ENCODE peak calls at places on chromosomes 4 and X, in six cellular contexts. One of them, this sample, is unnamed.

GRCh38 chrX:26008042-26008441 is 130.1 kb upstream of the MAGEB18 start:
- DNase-seq in sigmoid colon: no peak
- DNase-seq in upper lobe of left lung: no peak
- DNase-seq in stomach: no peak
- DNase-seq in SK-N-SH: no peak
- DNase-seq in HepG2: no peak
- DNase-seq in this sample: no peak

GRCh38 chr4:37685726-37686372 is 327 bp downstream of the RELL1 start:
- DNase-seq in sigmoid colon: peak; percentile 82
- DNase-seq in upper lobe of left lung: no peak
- DNase-seq in stomach: peak; percentile 58
- DNase-seq in SK-N-SH: peak; percentile 76
- DNase-seq in HepG2: no peak
- DNase-seq in this sample: peak; percentile 22

GRCh38 chr4:63831590-63831989 is 577.7 kb downstream of the TECRL start:
- DNase-seq in sigmoid colon: no peak
- DNase-seq in upper lobe of left lung: no peak
- DNase-seq in stomach: no peak
- DNase-seq in SK-N-SH: no peak
- DNase-seq in HepG2: no peak
- DNase-seq in this sample: no peak

GRCh38 chrX:22056235-22056634 is 24.1 kb downstream of the PHEX start:
- DNase-seq in sigmoid colon: no peak
- DNase-seq in upper lobe of left lung: no peak
- DNase-seq in stomach: no peak
- DNase-seq in SK-N-SH: no peak
- DNase-seq in HepG2: no peak
- DNase-seq in this sample: no peak

GRCh38 chr4:95701500-95701899 is 138.4 kb upstream of the PDHA2 start:
- DNase-seq in sigmoid colon: no peak
- DNase-seq in upper lobe of left lung: no peak
- DNase-seq in stomach: no peak
- DNase-seq in SK-N-SH: no peak
- DNase-seq in HepG2: no peak
- DNase-seq in this sample: no peak

GRCh38 chr4:15416357-15417327 is 11.2 kb upstream of the C1QTNF7 start:
- DNase-seq in sigmoid colon: no peak
- DNase-seq in upper lobe of left lung: no peak
- DNase-seq in stomach: no peak
- DNase-seq in SK-N-SH: no peak
- DNase-seq in HepG2: no peak
- DNase-seq in this sample: no peak

GRCh38 chr4:158094413-158095110 is 78.3 kb downstream of the GASK1B start:
- DNase-seq in sigmoid colon: no peak
- DNase-seq in upper lobe of left lung: no peak
- DNase-seq in stomach: no peak
- DNase-seq in SK-N-SH: no peak
- DNase-seq in HepG2: peak; percentile 61
- DNase-seq in this sample: no peak

GRCh38 chr4:105637409-105638258 is 70.9 kb downstream of the INTS12 start:
- DNase-seq in sigmoid colon: peak; percentile 89
- DNase-seq in upper lobe of left lung: no peak
- DNase-seq in stomach: peak; percentile 79
- DNase-seq in SK-N-SH: peak; percentile 4
- DNase-seq in HepG2: peak; percentile 4
- DNase-seq in this sample: peak; percentile 81

GRCh38 chr4:18593297-18594002 is 571.9 kb upstream of the LCORL start:
- DNase-seq in sigmoid colon: peak; percentile 71
- DNase-seq in upper lobe of left lung: no peak
- DNase-seq in stomach: peak; percentile 49
- DNase-seq in SK-N-SH: peak; percentile 63
- DNase-seq in HepG2: peak; percentile 66
- DNase-seq in this sample: peak; percentile 74

GRCh38 chr4:187415227-187415626 is 580.3 kb upstream of the ZFP42 start:
- DNase-seq in sigmoid colon: no peak
- DNase-seq in upper lobe of left lung: no peak
- DNase-seq in stomach: no peak
- DNase-seq in SK-N-SH: no peak
- DNase-seq in HepG2: no peak
- DNase-seq in this sample: no peak

GRCh38 chr4:104879367-104879766 is 267.3 kb upstream of the TET2 start:
- DNase-seq in sigmoid colon: no peak
- DNase-seq in upper lobe of left lung: no peak
- DNase-seq in stomach: no peak
- DNase-seq in SK-N-SH: no peak
- DNase-seq in HepG2: no peak
- DNase-seq in this sample: no peak

GRCh38 chrX:40449396-40449795 is 131.4 kb upstream of the ATP6AP2 start:
- DNase-seq in sigmoid colon: no peak
- DNase-seq in upper lobe of left lung: no peak
- DNase-seq in stomach: no peak
- DNase-seq in SK-N-SH: no peak
- DNase-seq in HepG2: no peak
- DNase-seq in this sample: no peak

GRCh38 chr4:27176400-27176799 is 315.8 kb downstream of the STIM2 start:
- DNase-seq in sigmoid colon: no peak
- DNase-seq in upper lobe of left lung: no peak
- DNase-seq in stomach: no peak
- DNase-seq in SK-N-SH: peak; percentile 1
- DNase-seq in HepG2: peak; percentile 14
- DNase-seq in this sample: no peak

GRCh38 chr4:61619528-61619927 is 419.4 kb downstream of the ADGRL3 start:
- DNase-seq in sigmoid colon: no peak
- DNase-seq in upper lobe of left lung: no peak
- DNase-seq in stomach: no peak
- DNase-seq in SK-N-SH: no peak
- DNase-seq in HepG2: no peak
- DNase-seq in this sample: no peak

GRCh38 chr4:153409924-153410501 is 56.1 kb upstream of the TMEM131L start:
- DNase-seq in sigmoid colon: no peak
- DNase-seq in upper lobe of left lung: no peak
- DNase-seq in stomach: no peak
- DNase-seq in SK-N-SH: no peak
- DNase-seq in HepG2: no peak
- DNase-seq in this sample: no peak

GRCh38 chr4:77433102-77433733 is 172.4 kb upstream of the CXCL13 start:
- DNase-seq in sigmoid colon: no peak
- DNase-seq in upper lobe of left lung: no peak
- DNase-seq in stomach: no peak
- DNase-seq in SK-N-SH: peak; percentile 40
- DNase-seq in HepG2: peak; percentile 53
- DNase-seq in this sample: peak; percentile 7

GRCh38 chrX:44570524-44570923 is 27.9 kb upstream of the FUNDC1 start:
- DNase-seq in sigmoid colon: no peak
- DNase-seq in upper lobe of left lung: no peak
- DNase-seq in stomach: no peak
- DNase-seq in SK-N-SH: no peak
- DNase-seq in HepG2: no peak
- DNase-seq in this sample: no peak

GRCh38 chr4:174317531-174317930 is 33.8 kb downstream of the CEP44 start:
- DNase-seq in sigmoid colon: no peak
- DNase-seq in upper lobe of left lung: no peak
- DNase-seq in stomach: no peak
- DNase-seq in SK-N-SH: no peak
- DNase-seq in HepG2: no peak
- DNase-seq in this sample: no peak

GRCh38 chr4:87974856-87975462 is 555 bp upstream of the SPP1 start:
- DNase-seq in sigmoid colon: no peak
- DNase-seq in upper lobe of left lung: no peak
- DNase-seq in stomach: no peak
- DNase-seq in SK-N-SH: no peak
- DNase-seq in HepG2: peak; percentile 58
- DNase-seq in this sample: no peak

GRCh38 chr4:186606593-186606992 is 51.2 kb upstream of the MTNR1A start:
- DNase-seq in sigmoid colon: no peak
- DNase-seq in upper lobe of left lung: no peak
- DNase-seq in stomach: no peak
- DNase-seq in SK-N-SH: no peak
- DNase-seq in HepG2: no peak
- DNase-seq in this sample: no peak

GRCh38 chr4:166318810-166319525 is 445.9 kb downstream of the TLL1 start:
- DNase-seq in sigmoid colon: no peak
- DNase-seq in upper lobe of left lung: no peak
- DNase-seq in stomach: no peak
- DNase-seq in SK-N-SH: no peak
- DNase-seq in HepG2: no peak
- DNase-seq in this sample: no peak

GRCh38 chrX:6021316-6022091 is 207.2 kb downstream of the NLGN4X start:
- DNase-seq in sigmoid colon: no peak
- DNase-seq in upper lobe of left lung: no peak
- DNase-seq in stomach: peak; percentile 49
- DNase-seq in SK-N-SH: peak; percentile 29
- DNase-seq in HepG2: peak; percentile 2
- DNase-seq in this sample: peak; percentile 35

GRCh38 chrX:78106651-78106986 is 2.6 kb downstream of the PGK1 start:
- DNase-seq in sigmoid colon: no peak
- DNase-seq in upper lobe of left lung: no peak
- DNase-seq in stomach: no peak
- DNase-seq in SK-N-SH: no peak
- DNase-seq in HepG2: no peak
- DNase-seq in this sample: no peak

GRCh38 chrX:31227250-31227649 is 155.4 kb upstream of the FTHL17 start:
- DNase-seq in sigmoid colon: no peak
- DNase-seq in upper lobe of left lung: no peak
- DNase-seq in stomach: no peak
- DNase-seq in SK-N-SH: no peak
- DNase-seq in HepG2: peak; percentile 63
- DNase-seq in this sample: no peak

GRCh38 chr4:15920723-15921591 is 17.6 kb downstream of the FGFBP1 start:
- DNase-seq in sigmoid colon: no peak
- DNase-seq in upper lobe of left lung: no peak
- DNase-seq in stomach: peak; percentile 81
- DNase-seq in SK-N-SH: no peak
- DNase-seq in HepG2: no peak
- DNase-seq in this sample: peak; percentile 20

GRCh38 chr4:129364747-129365452 is 268.9 kb downstream of the C4orf33 start:
- DNase-seq in sigmoid colon: no peak
- DNase-seq in upper lobe of left lung: no peak
- DNase-seq in stomach: no peak
- DNase-seq in SK-N-SH: no peak
- DNase-seq in HepG2: no peak
- DNase-seq in this sample: no peak

GRCh38 chr4:143424276-143424675 is 87.6 kb downstream of the GAB1 start:
- DNase-seq in sigmoid colon: no peak
- DNase-seq in upper lobe of left lung: no peak
- DNase-seq in stomach: no peak
- DNase-seq in SK-N-SH: no peak
- DNase-seq in HepG2: no peak
- DNase-seq in this sample: no peak

GRCh38 chr4:125732682-125733081 is 417.9 kb downstream of the FAT4 start:
- DNase-seq in sigmoid colon: no peak
- DNase-seq in upper lobe of left lung: no peak
- DNase-seq in stomach: no peak
- DNase-seq in SK-N-SH: no peak
- DNase-seq in HepG2: no peak
- DNase-seq in this sample: no peak

GRCh38 chrX:107714196-107714811 is 61.3 kb downstream of the TSC22D3 start:
- DNase-seq in sigmoid colon: no peak
- DNase-seq in upper lobe of left lung: no peak
- DNase-seq in stomach: no peak
- DNase-seq in SK-N-SH: no peak
- DNase-seq in HepG2: no peak
- DNase-seq in this sample: no peak

DNA sequence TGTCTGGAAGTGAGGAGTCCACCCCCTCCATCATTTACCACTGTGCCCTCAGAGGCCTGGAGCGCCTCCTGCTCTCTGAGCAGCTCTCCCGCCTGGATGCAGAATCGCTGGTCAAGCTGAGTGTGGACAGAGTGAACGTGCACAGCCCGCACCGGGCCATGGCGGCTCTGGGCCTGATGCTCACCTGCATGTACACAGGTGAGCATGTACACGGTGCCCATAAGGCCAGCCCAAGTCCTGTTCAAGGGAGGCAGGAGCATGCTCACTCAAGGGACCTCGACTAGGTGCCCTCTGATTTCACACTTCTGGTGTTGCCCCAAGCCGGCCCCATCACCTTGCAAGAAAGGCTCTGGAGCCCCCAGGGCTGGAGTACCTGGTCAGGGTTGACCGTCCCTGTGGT is 13.4 kb upstream of the MSANTD1 start:
- DNase-seq in sigmoid colon: no peak
- DNase-seq in upper lobe of left lung: peak; percentile 69
- DNase-seq in stomach: no peak
- DNase-seq in SK-N-SH: no peak
- DNase-seq in HepG2: no peak
- DNase-seq in this sample: no peak
- H3K36me3 ChIP-seq in sigmoid colon: peaks cover 71% of the 10 kb centered on the region
- H3K36me3 ChIP-seq in upper lobe of left lung: peaks cover 98% of the 10 kb centered on the region
- H3K36me3 ChIP-seq in stomach: peaks cover 99% of the 10 kb centered on the region
- H3K36me3 ChIP-seq in SK-N-SH: peaks cover 9% of the 10 kb centered on the region
- H3K36me3 ChIP-seq in HepG2: peaks cover 36% of the 10 kb centered on the region
- H3K36me3 ChIP-seq in this sample: peaks cover 4% of the 10 kb centered on the region

GRCh38 chr4:165299399-165300060 is 27.9 kb upstream of the MSMO1 start:
- DNase-seq in sigmoid colon: no peak
- DNase-seq in upper lobe of left lung: no peak
- DNase-seq in stomach: no peak
- DNase-seq in SK-N-SH: no peak
- DNase-seq in HepG2: no peak
- DNase-seq in this sample: no peak
- TF ChIP-seq EP300 in sigmoid colon: no peak
- TF ChIP-seq EP300 in upper lobe of left lung: no peak
- TF ChIP-seq EP300 in stomach: no peak
- TF ChIP-seq EP300 in SK-N-SH: no peak
- TF ChIP-seq EP300 in HepG2: no peak
- TF ChIP-seq EP300 in this sample: no peak

GRCh38 chr4:3227878-3228675 is 20.9 kb upstream of the MSANTD1 start:
- DNase-seq in sigmoid colon: peak; percentile 49
- DNase-seq in upper lobe of left lung: peak; percentile 58
- DNase-seq in stomach: no peak
- DNase-seq in SK-N-SH: no peak
- DNase-seq in HepG2: no peak
- DNase-seq in this sample: no peak
- H3K36me3 ChIP-seq in sigmoid colon: peaks cover 58% of the 10 kb centered on the region
- H3K36me3 ChIP-seq in upper lobe of left lung: peaks cover 88% of the 10 kb centered on the region
- H3K36me3 ChIP-seq in stomach: peaks cover 95% of the 10 kb centered on the region
- H3K36me3 ChIP-seq in SK-N-SH: peaks cover 20% of the 10 kb centered on the region
- H3K36me3 ChIP-seq in HepG2: peaks cover 33% of the 10 kb centered on the region
- H3K36me3 ChIP-seq in this sample: peaks cover 4% of the 10 kb centered on the region

GRCh38 chr4:93870876-93871458 is 42.4 kb downstream of the ATOH1 start:
- DNase-seq in sigmoid colon: no peak
- DNase-seq in upper lobe of left lung: no peak
- DNase-seq in stomach: no peak
- DNase-seq in SK-N-SH: no peak
- DNase-seq in HepG2: no peak
- DNase-seq in this sample: no peak
- TF ChIP-seq EP300 in sigmoid colon: no peak
- TF ChIP-seq EP300 in upper lobe of left lung: no peak
- TF ChIP-seq EP300 in stomach: no peak
- TF ChIP-seq EP300 in SK-N-SH: no peak
- TF ChIP-seq EP300 in HepG2: no peak
- TF ChIP-seq EP300 in this sample: no peak

This sample was measured in tibial nerve.